ENCODE peak calls at places on chromosome 5, in eight cellular contexts. One of them, this sample, is unnamed.
A peak's percentile ranks its signal among the peaks of the same experiment; 100 is the strongest.

GRCh38 chr5:115624994-115625393 is 842 bp downstream of the TMED7 start:
- DNase-seq in chondrocyte: no peak
- DNase-seq in stimulated activated CD4-positive, alpha-beta T cell treated with anti-CD3 and anti-CD28 coated beads, Interleukin-2, amount 100 ng/mL, for 24 hours: no peak
- DNase-seq in endodermal cell: no peak
- DNase-seq in SHP77: no peak
- DNase-seq in left colon: no peak
- DNase-seq in T1000: no peak
- DNase-seq in activated effector memory CD4-positive, alpha-beta T cell treated with anti-CD3 and anti-CD28 coated beads, Interleukin-2, amount 50 U/mL, for 16 hours: no peak
- DNase-seq in this sample: no peak

GRCh38 chr5:55308254-55308836 is 556 bp downstream of the MTREX start:
- DNase-seq in chondrocyte: no peak
- DNase-seq in stimulated activated CD4-positive, alpha-beta T cell treated with anti-CD3 and anti-CD28 coated beads, Interleukin-2, amount 100 ng/mL, for 24 hours: peak; percentile 35
- DNase-seq in endodermal cell: no peak
- DNase-seq in SHP77: no peak
- DNase-seq in left colon: peak; percentile 25
- DNase-seq in T1000: no peak
- DNase-seq in activated effector memory CD4-positive, alpha-beta T cell treated with anti-CD3 and anti-CD28 coated beads, Interleukin-2, amount 50 U/mL, for 16 hours: no peak
- DNase-seq in this sample: no peak

GRCh38 chr5:128844354-128844923 is 120.8 kb upstream of the SLC27A6 start:
- DNase-seq in chondrocyte: no peak
- DNase-seq in stimulated activated CD4-positive, alpha-beta T cell treated with anti-CD3 and anti-CD28 coated beads, Interleukin-2, amount 100 ng/mL, for 24 hours: no peak
- DNase-seq in endodermal cell: no peak
- DNase-seq in SHP77: no peak
- DNase-seq in left colon: no peak
- DNase-seq in T1000: no peak
- DNase-seq in activated effector memory CD4-positive, alpha-beta T cell treated with anti-CD3 and anti-CD28 coated beads, Interleukin-2, amount 50 U/mL, for 16 hours: no peak
- DNase-seq in this sample: no peak

GRCh38 chr5:106171132-106171531 is 1499.6 kb downstream of the EFNA5 start:
- DNase-seq in chondrocyte: no peak
- DNase-seq in stimulated activated CD4-positive, alpha-beta T cell treated with anti-CD3 and anti-CD28 coated beads, Interleukin-2, amount 100 ng/mL, for 24 hours: no peak
- DNase-seq in endodermal cell: no peak
- DNase-seq in SHP77: no peak
- DNase-seq in left colon: no peak
- DNase-seq in T1000: no peak
- DNase-seq in activated effector memory CD4-positive, alpha-beta T cell treated with anti-CD3 and anti-CD28 coated beads, Interleukin-2, amount 50 U/mL, for 16 hours: no peak
- DNase-seq in this sample: no peak

GRCh38 chr5:171946382-171946781 is 60.1 kb downstream of the FBXW11 start:
- DNase-seq in chondrocyte: no peak
- DNase-seq in stimulated activated CD4-positive, alpha-beta T cell treated with anti-CD3 and anti-CD28 coated beads, Interleukin-2, amount 100 ng/mL, for 24 hours: no peak
- DNase-seq in endodermal cell: no peak
- DNase-seq in SHP77: no peak
- DNase-seq in left colon: no peak
- DNase-seq in T1000: no peak
- DNase-seq in activated effector memory CD4-positive, alpha-beta T cell treated with anti-CD3 and anti-CD28 coated beads, Interleukin-2, amount 50 U/mL, for 16 hours: no peak
- DNase-seq in this sample: no peak

GRCh38 chr5:101942321-101942882 is 353.7 kb downstream of the SLCO4C1 start:
- DNase-seq in chondrocyte: no peak
- DNase-seq in stimulated activated CD4-positive, alpha-beta T cell treated with anti-CD3 and anti-CD28 coated beads, Interleukin-2, amount 100 ng/mL, for 24 hours: no peak
- DNase-seq in endodermal cell: peak; percentile 67
- DNase-seq in SHP77: peak; percentile 52
- DNase-seq in left colon: no peak
- DNase-seq in T1000: no peak
- DNase-seq in activated effector memory CD4-positive, alpha-beta T cell treated with anti-CD3 and anti-CD28 coated beads, Interleukin-2, amount 50 U/mL, for 16 hours: no peak
- DNase-seq in this sample: no peak

GRCh38 chr5:83306572-83307241 is 164.8 kb upstream of the VCAN start:
- DNase-seq in chondrocyte: peak; percentile 12
- DNase-seq in stimulated activated CD4-positive, alpha-beta T cell treated with anti-CD3 and anti-CD28 coated beads, Interleukin-2, amount 100 ng/mL, for 24 hours: no peak
- DNase-seq in endodermal cell: no peak
- DNase-seq in SHP77: no peak
- DNase-seq in left colon: no peak
- DNase-seq in T1000: peak; percentile 31
- DNase-seq in activated effector memory CD4-positive, alpha-beta T cell treated with anti-CD3 and anti-CD28 coated beads, Interleukin-2, amount 50 U/mL, for 16 hours: no peak
- DNase-seq in this sample: peak; percentile 11

GRCh38 chr5:159449925-159450324 is 119.6 kb upstream of the IL12B start:
- DNase-seq in chondrocyte: no peak
- DNase-seq in stimulated activated CD4-positive, alpha-beta T cell treated with anti-CD3 and anti-CD28 coated beads, Interleukin-2, amount 100 ng/mL, for 24 hours: no peak
- DNase-seq in endodermal cell: no peak
- DNase-seq in SHP77: no peak
- DNase-seq in left colon: no peak
- DNase-seq in T1000: peak; percentile 39
- DNase-seq in activated effector memory CD4-positive, alpha-beta T cell treated with anti-CD3 and anti-CD28 coated beads, Interleukin-2, amount 50 U/mL, for 16 hours: no peak
- DNase-seq in this sample: peak; percentile 49

GRCh38 chr5:153153086-153153485 is 337.4 kb upstream of the GRIA1 start:
- DNase-seq in chondrocyte: no peak
- DNase-seq in stimulated activated CD4-positive, alpha-beta T cell treated with anti-CD3 and anti-CD28 coated beads, Interleukin-2, amount 100 ng/mL, for 24 hours: no peak
- DNase-seq in endodermal cell: no peak
- DNase-seq in SHP77: no peak
- DNase-seq in left colon: no peak
- DNase-seq in T1000: no peak
- DNase-seq in activated effector memory CD4-positive, alpha-beta T cell treated with anti-CD3 and anti-CD28 coated beads, Interleukin-2, amount 50 U/mL, for 16 hours: no peak
- DNase-seq in this sample: no peak

GRCh38 chr5:1762121-1762877 is 37.3 kb downstream of the MRPL36 start:
- DNase-seq in chondrocyte: peak; percentile 60
- DNase-seq in stimulated activated CD4-positive, alpha-beta T cell treated with anti-CD3 and anti-CD28 coated beads, Interleukin-2, amount 100 ng/mL, for 24 hours: no peak
- DNase-seq in endodermal cell: peak; percentile 41
- DNase-seq in SHP77: no peak
- DNase-seq in left colon: peak; percentile 19
- DNase-seq in T1000: no peak
- DNase-seq in activated effector memory CD4-positive, alpha-beta T cell treated with anti-CD3 and anti-CD28 coated beads, Interleukin-2, amount 50 U/mL, for 16 hours: peak; percentile 45
- DNase-seq in this sample: no peak

GRCh38 chr5:29079771-29080170 is 2041.4 kb upstream of the CDH9 start:
- DNase-seq in chondrocyte: no peak
- DNase-seq in stimulated activated CD4-positive, alpha-beta T cell treated with anti-CD3 and anti-CD28 coated beads, Interleukin-2, amount 100 ng/mL, for 24 hours: no peak
- DNase-seq in endodermal cell: peak; percentile 84
- DNase-seq in SHP77: no peak
- DNase-seq in left colon: no peak
- DNase-seq in T1000: no peak
- DNase-seq in activated effector memory CD4-positive, alpha-beta T cell treated with anti-CD3 and anti-CD28 coated beads, Interleukin-2, amount 50 U/mL, for 16 hours: no peak
- DNase-seq in this sample: no peak

GRCh38 chr5:132013711-132014110 is 2.3 kb upstream of the ACSL6 start:
- DNase-seq in chondrocyte: peak; percentile 40
- DNase-seq in stimulated activated CD4-positive, alpha-beta T cell treated with anti-CD3 and anti-CD28 coated beads, Interleukin-2, amount 100 ng/mL, for 24 hours: peak; percentile 15
- DNase-seq in endodermal cell: no peak
- DNase-seq in SHP77: no peak
- DNase-seq in left colon: no peak
- DNase-seq in T1000: no peak
- DNase-seq in activated effector memory CD4-positive, alpha-beta T cell treated with anti-CD3 and anti-CD28 coated beads, Interleukin-2, amount 50 U/mL, for 16 hours: peak; percentile 37
- DNase-seq in this sample: no peak

GRCh38 chr5:108312258-108312657 is 69.6 kb downstream of the FBXL17 start:
- DNase-seq in chondrocyte: no peak
- DNase-seq in stimulated activated CD4-positive, alpha-beta T cell treated with anti-CD3 and anti-CD28 coated beads, Interleukin-2, amount 100 ng/mL, for 24 hours: no peak
- DNase-seq in endodermal cell: no peak
- DNase-seq in SHP77: no peak
- DNase-seq in left colon: no peak
- DNase-seq in T1000: no peak
- DNase-seq in activated effector memory CD4-positive, alpha-beta T cell treated with anti-CD3 and anti-CD28 coated beads, Interleukin-2, amount 50 U/mL, for 16 hours: no peak
- DNase-seq in this sample: no peak

GRCh38 chr5:136051486-136052220 is 22.9 kb downstream of the TGFBI start:
- DNase-seq in chondrocyte: peak; percentile 62
- DNase-seq in stimulated activated CD4-positive, alpha-beta T cell treated with anti-CD3 and anti-CD28 coated beads, Interleukin-2, amount 100 ng/mL, for 24 hours: no peak
- DNase-seq in endodermal cell: no peak
- DNase-seq in SHP77: no peak
- DNase-seq in left colon: peak; percentile 22
- DNase-seq in T1000: no peak
- DNase-seq in activated effector memory CD4-positive, alpha-beta T cell treated with anti-CD3 and anti-CD28 coated beads, Interleukin-2, amount 50 U/mL, for 16 hours: peak; percentile 55
- DNase-seq in this sample: no peak

GRCh38 chr5:169121631-169122420 is 179.1 kb downstream of the SLIT3 start:
- DNase-seq in chondrocyte: no peak
- DNase-seq in stimulated activated CD4-positive, alpha-beta T cell treated with anti-CD3 and anti-CD28 coated beads, Interleukin-2, amount 100 ng/mL, for 24 hours: no peak
- DNase-seq in endodermal cell: no peak
- DNase-seq in SHP77: no peak
- DNase-seq in left colon: no peak
- DNase-seq in T1000: no peak
- DNase-seq in activated effector memory CD4-positive, alpha-beta T cell treated with anti-CD3 and anti-CD28 coated beads, Interleukin-2, amount 50 U/mL, for 16 hours: no peak
- DNase-seq in this sample: no peak

GRCh38 chr5:78405820-78406750 is 45.7 kb downstream of the SCAMP1 start:
- DNase-seq in chondrocyte: no peak
- DNase-seq in stimulated activated CD4-positive, alpha-beta T cell treated with anti-CD3 and anti-CD28 coated beads, Interleukin-2, amount 100 ng/mL, for 24 hours: no peak
- DNase-seq in endodermal cell: no peak
- DNase-seq in SHP77: no peak
- DNase-seq in left colon: no peak
- DNase-seq in T1000: no peak
- DNase-seq in activated effector memory CD4-positive, alpha-beta T cell treated with anti-CD3 and anti-CD28 coated beads, Interleukin-2, amount 50 U/mL, for 16 hours: no peak
- DNase-seq in this sample: no peak

GRCh38 chr5:10715605-10716004 is 45.4 kb downstream of the DAP start:
- DNase-seq in chondrocyte: no peak
- DNase-seq in stimulated activated CD4-positive, alpha-beta T cell treated with anti-CD3 and anti-CD28 coated beads, Interleukin-2, amount 100 ng/mL, for 24 hours: no peak
- DNase-seq in endodermal cell: no peak
- DNase-seq in SHP77: no peak
- DNase-seq in left colon: no peak
- DNase-seq in T1000: no peak
- DNase-seq in activated effector memory CD4-positive, alpha-beta T cell treated with anti-CD3 and anti-CD28 coated beads, Interleukin-2, amount 50 U/mL, for 16 hours: no peak
- DNase-seq in this sample: no peak

GRCh38 chr5:170268153-170268689 is 29.4 kb downstream of the LCP2 start:
- DNase-seq in chondrocyte: no peak
- DNase-seq in stimulated activated CD4-positive, alpha-beta T cell treated with anti-CD3 and anti-CD28 coated beads, Interleukin-2, amount 100 ng/mL, for 24 hours: no peak
- DNase-seq in endodermal cell: no peak
- DNase-seq in SHP77: no peak
- DNase-seq in left colon: no peak
- DNase-seq in T1000: no peak
- DNase-seq in activated effector memory CD4-positive, alpha-beta T cell treated with anti-CD3 and anti-CD28 coated beads, Interleukin-2, amount 50 U/mL, for 16 hours: no peak
- DNase-seq in this sample: no peak

GRCh38 chr5:149466457-149466972 is 84.7 kb downstream of the CSNK1A1 start:
- DNase-seq in chondrocyte: peak; percentile 87
- DNase-seq in stimulated activated CD4-positive, alpha-beta T cell treated with anti-CD3 and anti-CD28 coated beads, Interleukin-2, amount 100 ng/mL, for 24 hours: no peak
- DNase-seq in endodermal cell: no peak
- DNase-seq in SHP77: no peak
- DNase-seq in left colon: peak; percentile 72
- DNase-seq in T1000: peak; percentile 61
- DNase-seq in activated effector memory CD4-positive, alpha-beta T cell treated with anti-CD3 and anti-CD28 coated beads, Interleukin-2, amount 50 U/mL, for 16 hours: no peak
- DNase-seq in this sample: no peak

GRCh38 chr5:14153932-14154646 is 10.9 kb downstream of the TRIO start:
- DNase-seq in chondrocyte: no peak
- DNase-seq in stimulated activated CD4-positive, alpha-beta T cell treated with anti-CD3 and anti-CD28 coated beads, Interleukin-2, amount 100 ng/mL, for 24 hours: no peak
- DNase-seq in endodermal cell: peak; percentile 79
- DNase-seq in SHP77: no peak
- DNase-seq in left colon: peak; percentile 82
- DNase-seq in T1000: no peak
- DNase-seq in activated effector memory CD4-positive, alpha-beta T cell treated with anti-CD3 and anti-CD28 coated beads, Interleukin-2, amount 50 U/mL, for 16 hours: no peak
- DNase-seq in this sample: no peak

GRCh38 chr5:100827481-100827889 is 75.6 kb downstream of the ST8SIA4 start:
- DNase-seq in chondrocyte: no peak
- DNase-seq in stimulated activated CD4-positive, alpha-beta T cell treated with anti-CD3 and anti-CD28 coated beads, Interleukin-2, amount 100 ng/mL, for 24 hours: no peak
- DNase-seq in endodermal cell: no peak
- DNase-seq in SHP77: peak; percentile 84
- DNase-seq in left colon: peak; percentile 54
- DNase-seq in T1000: no peak
- DNase-seq in activated effector memory CD4-positive, alpha-beta T cell treated with anti-CD3 and anti-CD28 coated beads, Interleukin-2, amount 50 U/mL, for 16 hours: no peak
- DNase-seq in this sample: no peak

This sample was measured in keratinocyte.